ENCODE peak calls at places on chromosomes 11 and 22, in five cellular contexts. S is fibroblast of pulmonary artery, I is COR-L47, E is right cardiac atrium, N is NCI-H1417. R is an unnamed sample.

GRCh38 chr11:95764267-95764898 is 25.2 kb downstream of the FAM76B start:
- DNase-seq in N (peak), E (no peak), I (peak), S (peak), R (no peak)

GRCh38 chr22:37739000-37739399 is 42.2 kb downstream of the TRIOBP start:
- DNase-seq in S (peak), I (no peak), N (no peak), E (peak), R (peak)

GRCh38 chr11:130834886-130835285 is 81.4 kb downstream of the SNX19 start:
- DNase-seq in S (no peak), E (no peak), N (no peak), I (no peak), R (no peak)

GRCh38 chr22:36184433-36185035 is 17.1 kb downstream of the APOL4 start:
- DNase-seq in N (peak), S (peak), E (no peak), I (no peak), R (no peak)

GRCh38 chr22:24486501-24486921 is 8.6 kb upstream of the UPB1 start:
- DNase-seq in I (no peak), N (no peak), S (peak), E (no peak), R (no peak)

GRCh38 chr22:25780673-25781072 is 38.7 kb downstream of the MYO18B start:
- DNase-seq in E (no peak), I (peak), N (peak), S (no peak), R (no peak)

GRCh38 chr11:118922745-118923627 is 2.7 kb downstream of the BCL9L start:
- DNase-seq in I (no peak), N (no peak), S (no peak), E (peak), R (peak)

GRCh38 chr22:44439356-44440223 is 58.4 kb downstream of the RTL6 start:
- DNase-seq in S (no peak), E (no peak), I (no peak), N (no peak), R (peak)

GRCh38 chr11:86115542-86116385 is 46.9 kb upstream of the PICALM start:
- DNase-seq in N (no peak), S (peak), E (no peak), I (no peak), R (no peak)

GRCh38 chr11:1570896-1571759 is 943 bp downstream of the DUSP8 start:
- DNase-seq in N (peak), E (peak), I (peak), S (no peak), R (peak)

GRCh38 chr11:87421422-87421821 is 383.7 kb downstream of the TMEM135 start:
- DNase-seq in I (peak), E (no peak), N (peak), S (peak), R (no peak)

GRCh38 chr11:115334932-115335788 is 169.1 kb downstream of the CADM1 start:
- DNase-seq in E (no peak), N (no peak), S (peak), I (peak), R (no peak)

GRCh38 chr11:123518496-123519054 is 88.5 kb downstream of the GRAMD1B start:
- DNase-seq in I (no peak), N (no peak), S (no peak), E (no peak), R (no peak)

GRCh38 chr22:44363214-44363979 is 50.6 kb upstream of the SHISAL1 start:
- DNase-seq in S (peak), E (peak), I (no peak), N (no peak), R (peak)

GRCh38 chr22:37193629-37194191 is 5.7 kb upstream of the C1QTNF6 start:
- DNase-seq in I (no peak), E (no peak), N (no peak), S (peak), R (peak)

GRCh38 chr11:115566185-115566765 is 62.1 kb upstream of the CADM1 start:
- DNase-seq in S (no peak), E (no peak), N (no peak), I (no peak), R (no peak)

GRCh38 chr11:134949716-134950115 is 537.7 kb upstream of the B3GAT1 start:
- DNase-seq in I (no peak), E (no peak), S (peak), N (no peak), R (no peak)

GRCh38 chr11:24324211-24324610 is 172.6 kb upstream of the LUZP2 start:
- DNase-seq in S (peak), E (no peak), N (no peak), I (no peak), R (no peak)

GRCh38 chr22:48856308-48856615 is 971.4 kb downstream of the BRD1 start:
- DNase-seq in E (no peak), I (no peak), S (no peak), N (no peak), R (no peak)

GRCh38 chr22:20438066-20438677 is 547 bp upstream of the SCARF2 start:
- DNase-seq in S (peak), N (no peak), E (no peak), I (no peak), R (peak)

GRCh38 chr11:90594658-90595057 is 371.8 kb upstream of the CHORDC1 start:
- DNase-seq in E (no peak), N (no peak), I (no peak), S (no peak), R (peak)

GRCh38 chr11:41449483-41450050 is 9.9 kb downstream of the LRRC4C start:
- DNase-seq in S (no peak), N (no peak), I (no peak), E (no peak), R (no peak)

GRCh38 chr22:33000342-33001280 is 57.6 kb downstream of the SYN3 start:
- DNase-seq in N (peak), E (peak), I (no peak), S (peak), R (peak)

GRCh38 chr22:20080445-20080775 is 369 bp downstream of the DGCR8 start:
- DNase-seq in I (peak), E (peak), N (peak), S (peak), R (peak)

GRCh38 chr11:2300290-2300935 is 1.3 kb downstream of the C11orf21 start:
- DNase-seq in E (peak), N (no peak), S (no peak), I (no peak), R (peak)

GRCh38 chr11:57364851-57365660 is 15.9 kb downstream of the PRG3 start:
- DNase-seq in N (no peak), I (no peak), S (no peak), E (no peak), R (no peak)

GRCh38 chr11:109697140-109697843 is 275.3 kb downstream of the C11orf87 start:
- DNase-seq in S (peak), N (no peak), I (peak), E (no peak), R (no peak)

GRCh38 chr22:25627271-25627848 is 62.9 kb downstream of the GRK3 start:
- DNase-seq in N (no peak), E (no peak), I (no peak), S (peak), R (no peak)

GRCh38 chr22:28773461-28773867 is 969 bp downstream of the CCDC117 start:
- DNase-seq in E (no peak), S (peak), N (peak), I (no peak), R (no peak)

GRCh38 chr22:22520020-22520656 is at the start of gene ZNF280A:
- DNase-seq in E (no peak), I (no peak), S (peak), N (no peak), R (no peak)

GRCh38 chr11:128535468-128536457 is 51.6 kb downstream of the ETS1 start:
- DNase-seq in S (no peak), E (no peak), N (no peak), I (no peak), R (no peak)

GRCh38 chr11:13216019-13217006 is 61.3 kb upstream of the BMAL1 start:
- DNase-seq in I (no peak), S (peak), N (no peak), E (peak), R (peak)

GRCh38 chr11:68661697-68662603 is 22.4 kb upstream of the GAL start:
- DNase-seq in I (no peak), E (no peak), S (no peak), N (no peak), R (peak)

GRCh38 chr11:3214420-3214699 is 4.3 kb downstream of the MRGPRG start:
- DNase-seq in I (no peak), S (no peak), N (no peak), E (no peak), R (no peak)

GRCh38 chr22:32991353-32992115 is 66.6 kb downstream of the SYN3 start:
- DNase-seq in I (no peak), N (peak), S (peak), E (peak), R (no peak)

GRCh38 chr11:47272706-47273105 is 2.8 kb downstream of the MADD start:
- DNase-seq in N (no peak), S (peak), I (no peak), E (no peak), R (no peak)

GRCh38 chr11:89279176-89279575 is 101.5 kb downstream of the TYR start:
- DNase-seq in I (no peak), E (no peak), N (no peak), S (no peak), R (no peak)

GRCh38 chr11:130636672-130637463 is 188.4 kb downstream of the ADAMTS15 start:
- DNase-seq in E (no peak), I (peak), S (peak), N (no peak), R (no peak)

GRCh38 chr11:118928870-118929495 is 3.3 kb upstream of the BCL9L start:
- DNase-seq in N (peak), I (peak), E (peak), S (peak), R (peak)